ENCODE peak calls at places on chromosomes 12 and 14, in ten cellular contexts. N, F, T, V, A, H, J, Y, K and M are unnamed samples.

GRCh38 chr14:99759546-99759925 is 33.7 kb upstream of the EML1 start:
- DNase-seq in N (no peak), F (no peak), T (no peak), V (no peak), A (no peak), H (no peak), J (no peak), Y (no peak), K (no peak), M (no peak)

GRCh38 chr12:48441122-48441521 is 31.2 kb upstream of the ANP32D start:
- DNase-seq in N (no peak), F (no peak), T (no peak), V (no peak), A (no peak), H (no peak), J (no peak), Y (no peak), K (no peak), M (no peak)

GRCh38 chr12:1587927-1588573 is 6.3 kb downstream of the FBXL14 start:
- DNase-seq in N (peak; percentile 30), F (no peak), T (no peak), V (no peak), A (no peak), H (no peak), J (no peak), Y (no peak), K (no peak), M (no peak)

GRCh38 chr14:21915814-21916213 is 242.2 kb upstream of the OR4E1 start:
- DNase-seq in N (peak; percentile 81), F (no peak), T (no peak), V (no peak), A (no peak), H (no peak), J (no peak), Y (no peak), K (no peak), M (no peak)

GRCh38 chr12:107655281-107656065 is 30.1 kb upstream of the PWP1 start:
- DNase-seq in N (no peak), F (no peak), T (no peak), V (no peak), A (no peak), H (no peak), J (no peak), Y (no peak), K (no peak), M (no peak)

GRCh38 chr14:39318574-39318973 is 84.9 kb downstream of the MIA2 start:
- DNase-seq in N (peak; percentile 4), F (no peak), T (no peak), V (no peak), A (no peak), H (no peak), J (no peak), Y (no peak), K (no peak), M (no peak)

GRCh38 chr14:84127430-84127829 is 1402.5 kb upstream of the FLRT2 start:
- DNase-seq in N (no peak), F (no peak), T (no peak), V (no peak), A (no peak), H (no peak), J (no peak), Y (no peak), K (no peak), M (no peak)

GRCh38 chr12:94263905-94264655 is 115.7 kb downstream of the PLXNC1 start:
- DNase-seq in N (no peak), F (no peak), T (no peak), V (peak; percentile 16), A (no peak), H (no peak), J (no peak), Y (peak; percentile 77), K (no peak), M (no peak)

GRCh38 chr14:38791862-38792261 is 311.2 kb downstream of the SEC23A start:
- DNase-seq in N (no peak), F (no peak), T (no peak), V (no peak), A (no peak), H (no peak), J (no peak), Y (no peak), K (no peak), M (no peak)

GRCh38 chr12:30286345-30286926 is 409.2 kb downstream of the IPO8 start:
- DNase-seq in N (peak; percentile 59), F (no peak), T (no peak), V (peak; percentile 40), A (no peak), H (no peak), J (no peak), Y (no peak), K (no peak), M (peak; percentile 66)

GRCh38 chr14:53151523-53151866 is 1.6 kb downstream of the DDHD1 start:
- DNase-seq in N (no peak), F (no peak), T (no peak), V (no peak), A (no peak), H (no peak), J (no peak), Y (no peak), K (peak; percentile 30), M (no peak)

GRCh38 chr12:4719821-4720636 is at the start of gene GALNT8:
- DNase-seq in N (peak; percentile 9), F (no peak), T (no peak), V (no peak), A (no peak), H (no peak), J (no peak), Y (no peak), K (no peak), M (no peak)

GRCh38 chr12:46921048-46921753 is 95.4 kb upstream of the SLC38A4 start:
- DNase-seq in N (peak; percentile 92), F (no peak), T (no peak), V (peak; percentile 80), A (no peak), H (no peak), J (no peak), Y (no peak), K (no peak), M (no peak)

GRCh38 chr12:68455676-68456345 is 123.6 kb upstream of the MDM1 start:
- DNase-seq in N (no peak), F (no peak), T (no peak), V (no peak), A (peak; percentile 17), H (no peak), J (no peak), Y (no peak), K (no peak), M (no peak)

GRCh38 chr12:118237908-118238307 is 102.0 kb downstream of the PEBP1 start:
- DNase-seq in N (peak; percentile 91), F (no peak), T (no peak), V (peak; percentile 9), A (no peak), H (no peak), J (no peak), Y (no peak), K (no peak), M (no peak)

GRCh38 chr14:103315941-103316340 is 18.1 kb upstream of the EIF5 start:
- DNase-seq in N (no peak), F (no peak), T (no peak), V (no peak), A (no peak), H (no peak), J (no peak), Y (no peak), K (no peak), M (no peak)

GRCh38 chr12:46983959-46984833 is 95.2 kb upstream of the PCED1B start:
- DNase-seq in N (peak; percentile 86), F (peak; percentile 55), T (peak; percentile 28), V (peak; percentile 80), A (peak; percentile 31), H (no peak), J (no peak), Y (no peak), K (peak; percentile 5), M (peak; percentile 23)

GRCh38 chr14:67420102-67420739 is 8.3 kb upstream of the PLEK2 start:
- DNase-seq in N (peak; percentile 47), F (no peak), T (no peak), V (no peak), A (peak; percentile 58), H (no peak), J (no peak), Y (no peak), K (no peak), M (no peak)

GRCh38 chr14:79543966-79544365 is 667.3 kb downstream of the DIO2 start:
- DNase-seq in N (peak; percentile 82), F (peak; percentile 19), T (no peak), V (peak; percentile 2), A (no peak), H (no peak), J (no peak), Y (no peak), K (no peak), M (peak; percentile 58)

GRCh38 chr14:66601932-66602578 is 94.1 kb downstream of the GPHN start:
- DNase-seq in N (no peak), F (no peak), T (no peak), V (no peak), A (no peak), H (no peak), J (no peak), Y (no peak), K (no peak), M (no peak)

GRCh38 chr12:75747572-75747995 is 236.2 kb upstream of the KRR1 start:
- DNase-seq in N (peak; percentile 62), F (no peak), T (no peak), V (peak; percentile 48), A (no peak), H (no peak), J (no peak), Y (no peak), K (no peak), M (peak; percentile 62)

GRCh38 chr12:46661161-46661845 is 164.5 kb downstream of the SLC38A4 start:
- DNase-seq in N (peak; percentile 80), F (peak; percentile 67), T (peak; percentile 49), V (peak; percentile 69), A (peak; percentile 7), H (peak; percentile 29), J (no peak), Y (peak; percentile 8), K (no peak), M (peak; percentile 48)

GRCh38 chr12:51814311-51815088 is 34.0 kb downstream of the FIGNL2 start:
- DNase-seq in N (peak; percentile 78), F (peak; percentile 73), T (peak; percentile 88), V (no peak), A (peak; percentile 76), H (peak; percentile 68), J (peak; percentile 91), Y (no peak), K (peak; percentile 76), M (no peak)

GRCh38 chr14:96056509-96057422 is 17.6 kb downstream of the C14orf132 start:
- DNase-seq in N (peak; percentile 55), F (no peak), T (no peak), V (no peak), A (no peak), H (peak; percentile 15), J (no peak), Y (no peak), K (no peak), M (no peak)

GRCh38 chr12:116982721-116983502 is 72.2 kb downstream of the FBXW8 start:
- DNase-seq in N (no peak), F (no peak), T (no peak), V (no peak), A (no peak), H (no peak), J (no peak), Y (no peak), K (no peak), M (no peak)

GRCh38 chr12:58420496-58420895 is 479.1 kb downstream of the ATP23 start:
- DNase-seq in N (peak; percentile 88), F (no peak), T (no peak), V (peak; percentile 21), A (no peak), H (no peak), J (no peak), Y (no peak), K (no peak), M (no peak)

GRCh38 chr14:85471156-85471555 is 58.8 kb upstream of the FLRT2 start:
- DNase-seq in N (no peak), F (no peak), T (no peak), V (no peak), A (no peak), H (no peak), J (no peak), Y (no peak), K (no peak), M (no peak)

GRCh38 chr14:28652782-28653181 is 113.8 kb upstream of the FOXG1 start:
- DNase-seq in N (peak; percentile 96), F (no peak), T (no peak), V (peak; percentile 39), A (no peak), H (no peak), J (no peak), Y (no peak), K (no peak), M (peak; percentile 23)